ENCODE peak calls at places on chromosomes 12 and 14, in seven cellular contexts. V, T, A, H, K, C and O are unnamed samples.
A peak's percentile ranks its signal among the peaks of the same experiment; 100 is the strongest.

GRCh38 chr12:105765053-105766019 is 373.4 kb downstream of the NUAK1 start:
- DNase-seq in V (no peak), T (no peak), A (peak; percentile 14), H (no peak), K (no peak), C (no peak), O (no peak)

GRCh38 chr14:104826197-104826857 is 25.4 kb downstream of the ZBTB42 start:
- DNase-seq in V (peak; percentile 93), T (peak; percentile 92), A (peak; percentile 88), H (peak; percentile 91), K (peak; percentile 88), C (peak; percentile 97), O (peak; percentile 92)

GRCh38 chr14:103943673-103944072 is 1.3 kb upstream of the RD3L start:
- DNase-seq in V (no peak), T (no peak), A (no peak), H (no peak), K (no peak), C (no peak), O (no peak)

GRCh38 chr14:70642313-70643235 is 858 bp downstream of the TTC9 start:
- DNase-seq in V (peak; percentile 12), T (no peak), A (peak; percentile 73), H (peak; percentile 18), K (no peak), C (no peak), O (peak; percentile 69)

GRCh38 chr12:85825751-85826150 is 10.5 kb downstream of the RASSF9 start:
- DNase-seq in V (no peak), T (no peak), A (no peak), H (no peak), K (no peak), C (no peak), O (no peak)

GRCh38 chr12:7197846-7198245 is 8.4 kb downstream of the PEX5 start:
- DNase-seq in V (no peak), T (no peak), A (no peak), H (no peak), K (no peak), C (no peak), O (no peak)

GRCh38 chr12:56931474-56931978 is 2.7 kb downstream of the SDR9C7 start:
- DNase-seq in V (peak; percentile 69), T (no peak), A (peak; percentile 74), H (no peak), K (no peak), C (no peak), O (no peak)

GRCh38 chr14:99148861-99149610 is 123.0 kb downstream of the BCL11B start:
- DNase-seq in V (no peak), T (no peak), A (no peak), H (no peak), K (no peak), C (no peak), O (no peak)

GRCh38 chr12:31591308-31591901 is 469 bp upstream of the DENND5B start:
- DNase-seq in V (peak; percentile 73), T (no peak), A (peak; percentile 85), H (no peak), K (peak; percentile 6), C (no peak), O (peak; percentile 38)

GRCh38 chr12:81520064-81520945 is 238.8 kb downstream of the PPFIA2 start:
- DNase-seq in V (no peak), T (no peak), A (peak; percentile 10), H (no peak), K (no peak), C (no peak), O (no peak)

GRCh38 chr14:32711103-32711680 is 227.5 kb upstream of the NPAS3 start:
- DNase-seq in V (peak; percentile 56), T (no peak), A (peak; percentile 54), H (no peak), K (peak; percentile 27), C (no peak), O (peak; percentile 24)

GRCh38 chr12:67286257-67286656 is 17.1 kb downstream of the CAND1 start:
- DNase-seq in V (no peak), T (no peak), A (no peak), H (no peak), K (no peak), C (no peak), O (no peak)

GRCh38 chr12:81417056-81417455 is 339.2 kb downstream of the ACSS3 start:
- DNase-seq in V (no peak), T (no peak), A (no peak), H (no peak), K (no peak), C (no peak), O (no peak)

GRCh38 chr12:103169-103981 is 36.8 kb downstream of the IQSEC3 start:
- DNase-seq in V (peak; percentile 58), T (peak; percentile 11), A (peak; percentile 30), H (no peak), K (no peak), C (no peak), O (no peak)

GRCh38 chr12:52884526-52885293 is 20.2 kb downstream of the KRT8 start:
- DNase-seq in V (peak; percentile 81), T (peak; percentile 84), A (peak; percentile 63), H (peak; percentile 71), K (peak; percentile 78), C (peak; percentile 74), O (peak; percentile 83)

GRCh38 chr12:131860472-131861260 is 32.5 kb downstream of the MMP17 start:
- DNase-seq in V (peak; percentile 68), T (no peak), A (no peak), H (peak; percentile 76), K (no peak), C (no peak), O (no peak)

GRCh38 chr14:62824086-62824485 is 221.2 kb downstream of the KCNH5 start:
- DNase-seq in V (no peak), T (no peak), A (no peak), H (no peak), K (no peak), C (no peak), O (no peak)

GRCh38 chr14:86799244-86799647 is 1193.7 kb downstream of the GALC start:
- DNase-seq in V (peak; percentile 46), T (no peak), A (no peak), H (no peak), K (no peak), C (no peak), O (no peak)

GRCh38 chr12:114869091-114869834 is 185.3 kb upstream of the TBX3 start:
- DNase-seq in V (peak; percentile 11), T (no peak), A (no peak), H (no peak), K (no peak), C (no peak), O (no peak)

GRCh38 chr12:116427200-116427932 is 131.8 kb upstream of the MAP1LC3B2 start:
- DNase-seq in V (no peak), T (no peak), A (no peak), H (no peak), K (no peak), C (no peak), O (no peak)

GRCh38 chr12:113149361-113150150 is at the start of gene CFAP73:
- DNase-seq in V (peak; percentile 85), T (no peak), A (no peak), H (no peak), K (no peak), C (peak; percentile 78), O (no peak)

GRCh38 chr12:98388126-98388525 is 127.3 kb upstream of the TMPO start:
- DNase-seq in V (no peak), T (no peak), A (no peak), H (no peak), K (no peak), C (no peak), O (no peak)

GRCh38 chr12:108854055-108854452 is 3.3 kb downstream of the SSH1 start:
- DNase-seq in V (no peak), T (peak; percentile 83), A (peak; percentile 47), H (no peak), K (no peak), C (no peak), O (no peak)

GRCh38 chr14:101559624-101560533 is 1.4 kb upstream of the DIO3 start:
- DNase-seq in V (no peak), T (no peak), A (no peak), H (peak; percentile 44), K (no peak), C (no peak), O (no peak)
- TF ChIP-seq CTCF in V (peak; percentile 29), T (peak; percentile 12), A (no peak), H (peak; percentile 21), K (peak; percentile 24), C (no peak), O (no peak)

DNA sequence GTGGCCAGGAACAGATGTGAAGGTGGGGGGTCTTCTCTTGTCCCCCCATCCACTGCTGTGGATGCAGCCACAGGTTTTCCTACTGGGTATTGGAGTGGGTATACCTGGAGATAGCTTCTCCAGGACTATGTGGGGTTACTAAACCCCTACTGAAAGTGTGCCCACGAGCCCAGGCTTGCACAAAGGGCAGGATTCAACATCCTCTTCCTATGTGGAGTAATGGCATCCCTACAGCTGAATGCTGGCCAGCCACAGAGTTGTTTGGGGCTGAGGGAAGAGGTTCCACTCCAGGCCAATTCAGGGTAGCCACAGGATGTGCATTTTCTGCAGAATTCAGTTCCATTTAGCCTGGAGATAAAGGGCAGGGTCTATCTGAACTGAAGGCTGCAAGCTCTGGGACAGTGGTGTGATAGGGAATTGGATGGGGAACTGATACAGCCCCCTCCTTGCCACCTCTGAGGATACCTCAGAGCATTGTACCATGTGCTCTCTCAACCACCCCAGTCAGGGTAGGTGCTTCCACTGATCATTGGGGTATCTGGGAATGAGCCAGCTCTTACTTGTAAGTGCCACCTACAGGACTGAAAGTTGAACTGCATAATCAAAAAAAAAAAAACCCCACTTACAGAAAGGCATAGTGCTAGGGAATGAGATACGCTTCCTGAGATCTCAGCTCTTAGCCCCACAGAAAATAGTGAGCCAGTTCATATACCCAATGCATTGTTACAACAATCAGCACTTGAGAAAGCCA is 187.1 kb downstream of the KITLG start:
- DNase-seq in V (peak; percentile 17), T (no peak), A (peak; percentile 53), H (no peak), K (no peak), C (no peak), O (peak; percentile 22)
- TF ChIP-seq CTCF in V (peak; percentile 60), T (no peak), A (peak; percentile 43), H (no peak), K (no peak), C (no peak), O (no peak)

GRCh38 chr12:95721320-95721719 is 69.2 kb downstream of the NTN4 start:
- DNase-seq in V (no peak), T (no peak), A (peak; percentile 18), H (no peak), K (peak; percentile 48), C (no peak), O (no peak)
- TF ChIP-seq CTCF in V (peak; percentile 43), T (no peak), A (no peak), H (no peak), K (no peak), C (no peak), O (no peak)

DNA sequence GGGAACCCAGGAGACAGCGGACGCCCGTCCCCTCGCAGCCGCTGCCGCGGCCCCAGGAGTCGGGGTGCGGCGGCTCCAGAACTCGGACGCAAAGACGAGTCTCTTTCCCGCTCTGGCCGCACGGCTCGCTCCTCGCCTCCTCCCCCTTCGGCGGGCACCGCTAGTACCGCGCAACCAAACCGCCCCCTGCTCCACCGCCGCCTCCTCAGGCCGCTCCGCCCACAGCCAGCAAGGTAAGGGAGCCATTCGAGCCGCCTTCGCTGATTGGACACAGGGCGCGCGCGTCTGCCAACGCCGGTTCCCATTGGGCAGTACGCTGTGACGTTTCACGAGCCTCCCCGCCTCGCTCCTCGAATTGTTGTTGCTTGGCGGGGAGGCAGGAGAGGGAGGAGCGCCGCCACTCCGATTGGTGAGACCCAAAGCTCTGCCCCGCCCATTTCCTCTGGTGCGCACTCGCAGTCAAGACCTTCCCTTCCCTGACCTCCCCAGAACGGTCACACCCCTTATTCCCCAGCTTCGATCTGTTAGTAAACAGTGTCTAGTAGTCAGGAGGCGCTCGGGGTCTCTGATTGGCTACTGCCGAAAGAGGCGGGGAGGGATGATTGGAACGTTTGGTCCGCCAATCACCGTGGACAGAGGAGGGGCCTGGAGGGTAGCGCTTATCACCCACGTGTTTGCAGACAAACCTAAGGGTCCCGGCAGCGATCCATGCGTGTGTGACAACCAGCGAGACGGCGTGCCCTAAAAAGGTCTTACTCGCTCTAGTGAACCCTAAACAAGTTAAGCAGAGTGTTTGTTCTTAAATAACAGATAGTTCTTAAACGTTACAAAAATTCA is at the start of gene RPS6KA5:
- DNase-seq in V (peak; percentile 100), T (peak; percentile 100), A (peak; percentile 100), H (peak; percentile 100), K (peak; percentile 100), C (peak; percentile 100), O (peak; percentile 94)
- TF ChIP-seq CTCF in V (no peak), T (no peak), A (no peak), H (no peak), K (peak; percentile 57), C (no peak), O (no peak)